ENCODE peak calls at places on chromosome 20, in five cellular contexts. One of them, this sample, is unnamed.

GRCh38 chr20:11296221-11296620 is 621.5 kb upstream of the BTBD3 start:
- DNase-seq in AG04449: no peak
- DNase-seq in BE2C: no peak
- DNase-seq in stomach: no peak
- DNase-seq in HL-60: no peak
- DNase-seq in this sample: no peak

GRCh38 chr20:43404880-43405279 is 52.8 kb upstream of the SRSF6 start:
- DNase-seq in AG04449: no peak
- DNase-seq in BE2C: no peak
- DNase-seq in stomach: no peak
- DNase-seq in HL-60: no peak
- DNase-seq in this sample: no peak

GRCh38 chr20:5652626-5653573 is 97.3 kb upstream of the SHLD1 start:
- DNase-seq in AG04449: no peak
- DNase-seq in BE2C: no peak
- DNase-seq in stomach: no peak
- DNase-seq in HL-60: no peak
- DNase-seq in this sample: no peak

GRCh38 chr20:14219801-14220461 is 117.5 kb downstream of the FLRT3 start:
- DNase-seq in AG04449: no peak
- DNase-seq in BE2C: no peak
- DNase-seq in stomach: no peak
- DNase-seq in HL-60: no peak
- DNase-seq in this sample: peak

GRCh38 chr20:51470907-51471411 is 71.6 kb downstream of the NFATC2 start:
- DNase-seq in AG04449: no peak
- DNase-seq in BE2C: no peak
- DNase-seq in stomach: no peak
- DNase-seq in HL-60: no peak
- DNase-seq in this sample: no peak

GRCh38 chr20:33917813-33918525 is 75.7 kb upstream of the RALY start:
- DNase-seq in AG04449: no peak
- DNase-seq in BE2C: no peak
- DNase-seq in stomach: no peak
- DNase-seq in HL-60: no peak
- DNase-seq in this sample: no peak

GRCh38 chr20:7285918-7286556 is 518.6 kb downstream of the BMP2 start:
- DNase-seq in AG04449: peak
- DNase-seq in BE2C: peak
- DNase-seq in stomach: peak
- DNase-seq in HL-60: peak
- DNase-seq in this sample: peak

GRCh38 chr20:54291339-54292060 is 83.6 kb downstream of the PFDN4 start:
- DNase-seq in AG04449: no peak
- DNase-seq in BE2C: no peak
- DNase-seq in stomach: no peak
- DNase-seq in HL-60: no peak
- DNase-seq in this sample: no peak

GRCh38 chr20:44384423-44385027 is 29.0 kb downstream of the HNF4A start:
- DNase-seq in AG04449: no peak
- DNase-seq in BE2C: peak
- DNase-seq in stomach: peak
- DNase-seq in HL-60: peak
- DNase-seq in this sample: peak

GRCh38 chr20:45783656-45784294 is 7.9 kb downstream of the WFDC3 start:
- DNase-seq in AG04449: no peak
- DNase-seq in BE2C: no peak
- DNase-seq in stomach: peak
- DNase-seq in HL-60: no peak
- DNase-seq in this sample: peak

GRCh38 chr20:47353697-47354387 is 2.7 kb downstream of the ZMYND8 start:
- DNase-seq in AG04449: no peak
- DNase-seq in BE2C: no peak
- DNase-seq in stomach: no peak
- DNase-seq in HL-60: no peak
- DNase-seq in this sample: no peak

GRCh38 chr20:56843386-56843785 is 214.3 kb downstream of the TFAP2C start:
- DNase-seq in AG04449: no peak
- DNase-seq in BE2C: no peak
- DNase-seq in stomach: no peak
- DNase-seq in HL-60: no peak
- DNase-seq in this sample: no peak

GRCh38 chr20:61535091-61535490 is 283.0 kb downstream of the CDH4 start:
- DNase-seq in AG04449: no peak
- DNase-seq in BE2C: no peak
- DNase-seq in stomach: no peak
- DNase-seq in HL-60: no peak
- DNase-seq in this sample: no peak

GRCh38 chr20:57772349-57772964 is 62.6 kb upstream of the PMEPA1 start:
- DNase-seq in AG04449: no peak
- DNase-seq in BE2C: no peak
- DNase-seq in stomach: no peak
- DNase-seq in HL-60: no peak
- DNase-seq in this sample: no peak

GRCh38 chr20:9889270-9889981 is 50.5 kb upstream of the PAK5 start:
- DNase-seq in AG04449: no peak
- DNase-seq in BE2C: no peak
- DNase-seq in stomach: no peak
- DNase-seq in HL-60: no peak
- DNase-seq in this sample: no peak

GRCh38 chr20:35200255-35200654 is 26.2 kb upstream of the MMP24 start:
- DNase-seq in AG04449: peak
- DNase-seq in BE2C: no peak
- DNase-seq in stomach: no peak
- DNase-seq in HL-60: no peak
- DNase-seq in this sample: no peak

GRCh38 chr20:48815537-48815936 is 12.3 kb downstream of the PREX1 start:
- DNase-seq in AG04449: no peak
- DNase-seq in BE2C: no peak
- DNase-seq in stomach: no peak
- DNase-seq in HL-60: no peak
- DNase-seq in this sample: no peak

GRCh38 chr20:58384821-58385220 is 4.2 kb upstream of the VAPB start:
- DNase-seq in AG04449: no peak
- DNase-seq in BE2C: no peak
- DNase-seq in stomach: no peak
- DNase-seq in HL-60: no peak
- DNase-seq in this sample: no peak

GRCh38 chr20:20953738-20954657 is 152.2 kb downstream of the LINC00237 start:
- DNase-seq in AG04449: no peak
- DNase-seq in BE2C: no peak
- DNase-seq in stomach: no peak
- DNase-seq in HL-60: no peak
- DNase-seq in this sample: no peak

GRCh38 chr20:20950620-20951019 is 155.5 kb downstream of the LINC00237 start:
- DNase-seq in AG04449: no peak
- DNase-seq in BE2C: no peak
- DNase-seq in stomach: no peak
- DNase-seq in HL-60: no peak
- DNase-seq in this sample: no peak

GRCh38 chr20:20955837-20956236 is 150.3 kb downstream of the LINC00237 start:
- DNase-seq in AG04449: no peak
- DNase-seq in BE2C: no peak
- DNase-seq in stomach: no peak
- DNase-seq in HL-60: no peak
- DNase-seq in this sample: no peak

DNA sequence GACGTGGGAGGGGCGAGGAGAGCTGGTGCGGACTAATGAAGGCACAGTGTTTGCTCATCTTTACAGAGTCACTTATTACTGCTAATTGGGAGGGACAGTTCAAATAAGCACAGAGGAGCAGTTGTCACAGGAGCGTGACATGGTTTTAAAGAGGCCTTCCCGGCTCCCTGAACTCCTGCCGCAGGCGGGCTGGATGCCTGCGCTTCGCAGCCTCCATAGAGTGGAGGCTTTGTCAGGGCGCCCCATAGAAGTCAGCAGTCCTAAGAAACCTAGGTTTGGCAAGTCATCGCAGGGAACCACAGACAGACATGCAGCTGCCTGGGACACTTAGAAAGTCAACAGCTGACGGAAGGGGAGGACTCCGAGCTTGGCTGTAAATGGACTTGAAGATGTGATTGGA is 149.6 kb downstream of the LINC00237 start:
- DNase-seq in AG04449: no peak
- DNase-seq in BE2C: no peak
- DNase-seq in stomach: no peak
- DNase-seq in HL-60: no peak
- DNase-seq in this sample: no peak
- H3K4me3 ChIP-seq in AG04449: no peak
- H3K4me3 ChIP-seq in BE2C: no peak
- H3K4me3 ChIP-seq in stomach: no peak
- H3K4me3 ChIP-seq in HL-60: no peak
- H3K4me3 ChIP-seq in this sample: no peak

GRCh38 chr20:1310087-1310486 is 18.9 kb downstream of the SDCBP2 start:
- DNase-seq in AG04449: no peak
- DNase-seq in BE2C: no peak
- DNase-seq in stomach: no peak
- DNase-seq in HL-60: no peak
- DNase-seq in this sample: no peak
- H3K4me3 ChIP-seq in AG04449: no peak
- H3K4me3 ChIP-seq in BE2C: no peak
- H3K4me3 ChIP-seq in stomach: no peak
- H3K4me3 ChIP-seq in HL-60: no peak
- H3K4me3 ChIP-seq in this sample: no peak

GRCh38 chr20:22343612-22344011 is 240.8 kb downstream of the FOXA2 start:
- DNase-seq in AG04449: no peak
- DNase-seq in BE2C: no peak
- DNase-seq in stomach: no peak
- DNase-seq in HL-60: no peak
- DNase-seq in this sample: no peak

GRCh38 chr20:22339946-22340345 is 244.4 kb downstream of the FOXA2 start:
- DNase-seq in AG04449: no peak
- DNase-seq in BE2C: no peak
- DNase-seq in stomach: no peak
- DNase-seq in HL-60: peak
- DNase-seq in this sample: no peak

GRCh38 chr20:22339091-22339881 is 245.1 kb downstream of the FOXA2 start:
- DNase-seq in AG04449: no peak
- DNase-seq in BE2C: peak
- DNase-seq in stomach: no peak
- DNase-seq in HL-60: peak
- DNase-seq in this sample: peak

GRCh38 chr20:22342410-22342809 is 242.0 kb downstream of the FOXA2 start:
- DNase-seq in AG04449: no peak
- DNase-seq in BE2C: no peak
- DNase-seq in stomach: no peak
- DNase-seq in HL-60: no peak
- DNase-seq in this sample: no peak

GRCh38 chr20:22341508-22341907 is 242.9 kb downstream of the FOXA2 start:
- DNase-seq in AG04449: no peak
- DNase-seq in BE2C: no peak
- DNase-seq in stomach: no peak
- DNase-seq in HL-60: no peak
- DNase-seq in this sample: no peak
- H3K4me3 ChIP-seq in AG04449: no peak
- H3K4me3 ChIP-seq in BE2C: no peak
- H3K4me3 ChIP-seq in stomach: no peak
- H3K4me3 ChIP-seq in HL-60: no peak
- H3K4me3 ChIP-seq in this sample: no peak

GRCh38 chr20:63740501-63741353 is 1.2 kb downstream of the SLC2A4RG start:
- DNase-seq in AG04449: peak
- DNase-seq in BE2C: peak
- DNase-seq in stomach: peak
- DNase-seq in HL-60: peak
- DNase-seq in this sample: peak

GRCh38 chr20:63740070-63740500 is 509 bp downstream of the SLC2A4RG start:
- DNase-seq in AG04449: no peak
- DNase-seq in BE2C: peak
- DNase-seq in stomach: no peak
- DNase-seq in HL-60: peak
- DNase-seq in this sample: peak

GRCh38 chr20:63742381-63743024 is 2.9 kb downstream of the SLC2A4RG start:
- DNase-seq in AG04449: no peak
- DNase-seq in BE2C: peak
- DNase-seq in stomach: no peak
- DNase-seq in HL-60: no peak
- DNase-seq in this sample: peak

GRCh38 chr20:63741676-63742380 is 2.3 kb downstream of the SLC2A4RG start:
- DNase-seq in AG04449: no peak
- DNase-seq in BE2C: no peak
- DNase-seq in stomach: no peak
- DNase-seq in HL-60: no peak
- DNase-seq in this sample: no peak

DNA sequence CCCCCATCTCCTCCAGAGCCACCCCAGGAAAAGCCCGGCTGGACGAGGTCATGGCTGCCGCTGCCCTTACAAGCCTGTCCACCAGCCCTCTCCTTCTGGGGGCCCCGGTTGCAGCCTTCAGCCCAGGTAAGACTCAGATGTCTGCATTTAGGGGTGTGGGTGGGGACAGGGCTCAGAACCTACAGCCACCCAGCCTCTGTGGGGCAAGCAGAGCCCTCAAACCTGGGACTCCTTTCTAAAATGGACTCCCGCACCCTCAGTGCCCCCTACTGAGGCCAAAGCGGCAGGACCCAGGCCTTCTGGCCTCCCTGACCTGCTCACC is 1.7 kb downstream of the SLC2A4RG start:
- DNase-seq in AG04449: no peak
- DNase-seq in BE2C: no peak
- DNase-seq in stomach: no peak
- DNase-seq in HL-60: no peak
- DNase-seq in this sample: no peak
- H3K4me3 ChIP-seq in AG04449: peak
- H3K4me3 ChIP-seq in BE2C: peak
- H3K4me3 ChIP-seq in stomach: peak
- H3K4me3 ChIP-seq in HL-60: peak
- H3K4me3 ChIP-seq in this sample: peak

DNA sequence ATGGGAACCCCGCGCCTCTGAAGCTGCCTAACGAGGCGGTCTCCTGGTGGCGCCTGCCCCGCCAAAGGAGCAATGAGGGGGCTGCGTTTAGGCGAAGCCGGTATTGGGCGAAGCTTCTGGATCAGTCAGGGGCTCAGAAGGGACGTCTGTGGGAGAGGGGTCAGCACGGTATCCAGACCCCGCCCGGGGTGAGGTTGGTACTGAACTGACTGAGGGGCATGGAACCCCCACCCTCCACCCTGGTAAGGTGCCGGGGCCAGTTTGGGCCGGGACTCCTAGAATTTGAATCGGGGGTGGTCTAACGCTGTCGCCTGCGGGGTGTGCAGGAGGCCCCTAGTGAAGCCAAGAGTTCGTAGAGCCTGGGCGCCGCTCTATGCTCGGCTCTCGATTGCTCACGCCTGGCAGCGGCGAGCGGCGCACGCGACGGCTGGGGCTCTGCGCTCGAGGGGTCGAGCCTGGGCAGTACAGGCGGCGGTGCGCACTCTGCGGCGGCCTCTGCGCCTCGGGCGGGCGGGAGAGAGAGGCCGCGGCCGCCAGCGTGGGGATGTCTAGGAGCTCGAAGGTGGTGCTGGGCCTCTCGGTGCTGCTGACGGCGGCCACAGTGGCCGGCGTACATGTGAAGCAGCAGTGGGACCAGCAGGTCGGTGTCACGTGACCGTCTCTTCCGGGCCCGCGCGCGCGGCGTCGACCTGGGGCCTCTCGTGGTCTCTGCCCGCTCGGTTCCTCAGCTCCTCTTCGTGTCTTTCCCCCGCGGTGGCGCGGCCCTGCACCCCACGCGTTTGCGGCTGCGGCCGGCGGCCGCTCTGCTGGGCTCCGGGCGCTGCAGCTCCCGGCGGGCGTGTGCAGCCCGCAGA is at the start of the genes KAT14 and PET117:
- DNase-seq in AG04449: peak
- DNase-seq in BE2C: peak
- DNase-seq in stomach: peak
- DNase-seq in HL-60: peak
- DNase-seq in this sample: peak
- H3K4me3 ChIP-seq in AG04449: peak
- H3K4me3 ChIP-seq in BE2C: peak
- H3K4me3 ChIP-seq in stomach: peak
- H3K4me3 ChIP-seq in HL-60: peak
- H3K4me3 ChIP-seq in this sample: peak

GRCh38 chr20:41366546-41367392 is at the start of gene EMILIN3:
- DNase-seq in AG04449: no peak
- DNase-seq in BE2C: peak
- DNase-seq in stomach: no peak
- DNase-seq in HL-60: no peak
- DNase-seq in this sample: no peak
- H3K4me3 ChIP-seq in AG04449: peak
- H3K4me3 ChIP-seq in BE2C: peak
- H3K4me3 ChIP-seq in stomach: peak
- H3K4me3 ChIP-seq in HL-60: no peak
- H3K4me3 ChIP-seq in this sample: peak

This sample was measured in colonic mucosa.